ENCODE peak calls at places on chromosomes 11 and 22, in four cellular contexts. One of them, this sample, is unnamed.

GRCh38 chr11:132056689-132057088 is 686.3 kb downstream of the NTM start:
- DNase-seq in fibroblast of mammary gland: peak
- DNase-seq in psoas muscle: no peak
- DNase-seq in AG10803: peak
- DNase-seq in this sample: no peak

GRCh38 chr11:120880791-120881190 is 143.1 kb upstream of the TBCEL start:
- DNase-seq in psoas muscle: no peak
- DNase-seq in fibroblast of mammary gland: peak
- DNase-seq in AG10803: peak
- DNase-seq in this sample: no peak

GRCh38 chr22:26835929-26836528 is 178.6 kb downstream of the MIAT start:
- DNase-seq in AG10803: peak
- DNase-seq in psoas muscle: no peak
- DNase-seq in fibroblast of mammary gland: peak
- DNase-seq in this sample: no peak

GRCh38 chr11:72988796-72989195 is 153.3 kb downstream of the FCHSD2 start:
- DNase-seq in AG10803: no peak
- DNase-seq in psoas muscle: no peak
- DNase-seq in fibroblast of mammary gland: no peak
- DNase-seq in this sample: no peak

GRCh38 chr11:35035894-35036408 is 103.0 kb upstream of the CD44 start:
- DNase-seq in AG10803: peak
- DNase-seq in fibroblast of mammary gland: peak
- DNase-seq in psoas muscle: no peak
- DNase-seq in this sample: peak

GRCh38 chr11:75812542-75813040 is 2.4 kb upstream of the UVRAG start:
- DNase-seq in fibroblast of mammary gland: peak
- DNase-seq in psoas muscle: no peak
- DNase-seq in AG10803: no peak
- DNase-seq in this sample: no peak

GRCh38 chr11:75031224-75031753 is 42.6 kb downstream of the NEU3 start:
- DNase-seq in psoas muscle: no peak
- DNase-seq in fibroblast of mammary gland: peak
- DNase-seq in AG10803: peak
- DNase-seq in this sample: peak

GRCh38 chr11:47216141-47216798 is 1.5 kb downstream of the DDB2 start:
- DNase-seq in AG10803: peak
- DNase-seq in psoas muscle: no peak
- DNase-seq in fibroblast of mammary gland: peak
- DNase-seq in this sample: peak

GRCh38 chr11:26709057-26709456 is 12.8 kb downstream of the SLC5A12 start:
- DNase-seq in fibroblast of mammary gland: no peak
- DNase-seq in psoas muscle: no peak
- DNase-seq in AG10803: no peak
- DNase-seq in this sample: no peak

GRCh38 chr11:119107538-119108150 is 500 bp downstream of the C2CD2L start:
- DNase-seq in fibroblast of mammary gland: no peak
- DNase-seq in AG10803: no peak
- DNase-seq in psoas muscle: no peak
- DNase-seq in this sample: no peak

GRCh38 chr11:122036022-122036421 is 80.0 kb downstream of the BLID start:
- DNase-seq in psoas muscle: no peak
- DNase-seq in AG10803: peak
- DNase-seq in fibroblast of mammary gland: peak
- DNase-seq in this sample: peak

GRCh38 chr11:123253909-123254308 is 58.9 kb upstream of the CLMP start:
- DNase-seq in fibroblast of mammary gland: peak
- DNase-seq in psoas muscle: no peak
- DNase-seq in AG10803: peak
- DNase-seq in this sample: no peak

GRCh38 chr11:67616431-67617242 is 9.9 kb downstream of the NDUFV1 start:
- DNase-seq in fibroblast of mammary gland: no peak
- DNase-seq in psoas muscle: peak
- DNase-seq in AG10803: no peak
- DNase-seq in this sample: no peak

GRCh38 chr11:69495441-69496201 is 14.2 kb downstream of the LINC01488 start:
- DNase-seq in AG10803: no peak
- DNase-seq in fibroblast of mammary gland: no peak
- DNase-seq in psoas muscle: peak
- DNase-seq in this sample: no peak

GRCh38 chr22:40271440-40271839 is 74.9 kb upstream of the ADSL start:
- DNase-seq in psoas muscle: no peak
- DNase-seq in AG10803: no peak
- DNase-seq in fibroblast of mammary gland: no peak
- DNase-seq in this sample: no peak

GRCh38 chr11:73239111-73239521 is 21.0 kb downstream of the P2RY2 start:
- DNase-seq in AG10803: no peak
- DNase-seq in fibroblast of mammary gland: no peak
- DNase-seq in psoas muscle: peak
- DNase-seq in this sample: no peak

GRCh38 chr22:31083923-31084810 is 3.0 kb downstream of the SMTN start:
- DNase-seq in fibroblast of mammary gland: no peak
- DNase-seq in AG10803: no peak
- DNase-seq in psoas muscle: peak
- DNase-seq in this sample: no peak

GRCh38 chr22:43535741-43536140 is 123.9 kb downstream of the MPPED1 start:
- DNase-seq in AG10803: no peak
- DNase-seq in fibroblast of mammary gland: no peak
- DNase-seq in psoas muscle: no peak
- DNase-seq in this sample: no peak

GRCh38 chr11:96000064-96000463 is 76.2 kb upstream of the MTMR2 start:
- DNase-seq in fibroblast of mammary gland: peak
- DNase-seq in AG10803: peak
- DNase-seq in psoas muscle: no peak
- DNase-seq in this sample: no peak

GRCh38 chr11:104148074-104148473 is 15.9 kb downstream of the PDGFD start:
- DNase-seq in fibroblast of mammary gland: peak
- DNase-seq in psoas muscle: no peak
- DNase-seq in AG10803: peak
- DNase-seq in this sample: no peak

GRCh38 chr11:68546555-68546954 is 86.0 kb downstream of the PPP6R3 start:
- DNase-seq in AG10803: peak
- DNase-seq in fibroblast of mammary gland: peak
- DNase-seq in psoas muscle: no peak
- DNase-seq in this sample: no peak

GRCh38 chr22:49705216-49705600 is 122.5 kb downstream of the BRD1 start:
- DNase-seq in psoas muscle: no peak
- DNase-seq in fibroblast of mammary gland: no peak
- DNase-seq in AG10803: no peak
- DNase-seq in this sample: no peak

GRCh38 chr11:126391286-126391954 is 35.9 kb downstream of the ST3GAL4 start:
- DNase-seq in psoas muscle: no peak
- DNase-seq in fibroblast of mammary gland: no peak
- DNase-seq in AG10803: no peak
- DNase-seq in this sample: no peak

DNA sequence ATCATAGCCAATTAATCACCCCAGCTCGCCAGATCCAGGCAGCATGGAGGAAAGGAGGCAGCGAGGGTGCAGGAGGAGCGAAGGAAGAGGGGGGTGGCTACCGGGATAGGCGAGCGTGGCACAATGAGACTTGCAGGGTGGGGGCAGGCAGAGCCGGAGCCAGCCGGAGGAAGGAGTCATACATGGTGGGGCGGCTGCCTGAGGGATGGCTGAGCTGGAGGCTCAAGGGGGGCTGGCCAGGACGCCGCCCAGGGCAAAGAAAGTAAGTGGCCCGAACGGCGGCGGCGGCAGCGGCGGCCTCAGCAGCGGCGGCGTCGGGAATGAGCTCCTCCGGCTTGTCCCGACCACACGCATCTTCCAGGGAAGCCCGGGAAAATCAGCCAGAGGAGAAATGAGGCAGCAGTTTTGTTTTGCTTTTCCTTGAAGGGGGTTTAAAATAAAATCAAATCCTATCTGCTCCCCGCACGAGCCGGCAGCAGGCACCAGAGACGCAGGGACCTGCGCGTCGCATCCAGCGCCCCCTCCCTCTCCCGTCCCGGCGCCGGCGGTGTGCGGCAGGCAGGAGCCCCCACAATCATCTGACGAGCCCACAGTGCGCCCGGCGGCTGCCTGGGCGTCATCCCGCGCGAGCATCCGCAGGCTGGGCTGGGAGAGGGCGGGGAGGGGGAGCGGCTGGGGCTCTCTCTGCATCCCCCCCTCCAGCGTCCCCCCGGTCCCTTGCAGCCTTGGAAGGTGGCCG is 263.6 kb downstream of the CTTN start:
- DNase-seq in psoas muscle: no peak
- DNase-seq in AG10803: peak
- DNase-seq in fibroblast of mammary gland: peak
- DNase-seq in this sample: no peak
- H3K4me3 ChIP-seq in psoas muscle: peak
- H3K4me3 ChIP-seq in AG10803: peak
- H3K4me3 ChIP-seq in fibroblast of mammary gland: peak
- H3K4me3 ChIP-seq in this sample: peak

GRCh38 chr11:125337836-125338235 is 158.2 kb downstream of the FEZ1 start:
- DNase-seq in AG10803: no peak
- DNase-seq in fibroblast of mammary gland: peak
- DNase-seq in psoas muscle: no peak
- DNase-seq in this sample: no peak
- TF ChIP-seq CTCF in AG10803: no peak
- TF ChIP-seq CTCF in fibroblast of mammary gland: no peak
- TF ChIP-seq CTCF in psoas muscle: no peak
- TF ChIP-seq CTCF in this sample: no peak

DNA sequence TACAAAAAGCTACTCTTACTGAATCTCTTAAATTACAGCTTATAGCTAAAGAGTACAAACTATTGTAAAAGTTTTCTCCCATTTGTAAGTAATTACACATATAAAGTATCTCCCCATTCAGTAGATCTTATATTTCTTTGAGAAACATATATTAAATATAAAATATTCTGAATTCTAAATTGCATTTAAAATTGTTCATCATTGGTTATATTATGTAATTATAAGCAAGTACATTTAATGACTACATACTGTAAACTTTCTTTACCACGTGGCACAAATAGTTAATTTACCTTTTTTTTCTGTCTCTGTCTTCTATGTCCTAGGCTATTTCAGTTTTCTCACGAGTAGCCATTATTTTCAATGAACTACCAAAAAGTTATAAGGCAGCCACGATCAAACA is 101.2 kb upstream of the SERPIND1 start:
- DNase-seq in psoas muscle: no peak
- DNase-seq in AG10803: no peak
- DNase-seq in fibroblast of mammary gland: no peak
- DNase-seq in this sample: no peak
- H3K4me3 ChIP-seq in psoas muscle: no peak
- H3K4me3 ChIP-seq in AG10803: no peak
- H3K4me3 ChIP-seq in fibroblast of mammary gland: no peak
- H3K4me3 ChIP-seq in this sample: no peak

DNA sequence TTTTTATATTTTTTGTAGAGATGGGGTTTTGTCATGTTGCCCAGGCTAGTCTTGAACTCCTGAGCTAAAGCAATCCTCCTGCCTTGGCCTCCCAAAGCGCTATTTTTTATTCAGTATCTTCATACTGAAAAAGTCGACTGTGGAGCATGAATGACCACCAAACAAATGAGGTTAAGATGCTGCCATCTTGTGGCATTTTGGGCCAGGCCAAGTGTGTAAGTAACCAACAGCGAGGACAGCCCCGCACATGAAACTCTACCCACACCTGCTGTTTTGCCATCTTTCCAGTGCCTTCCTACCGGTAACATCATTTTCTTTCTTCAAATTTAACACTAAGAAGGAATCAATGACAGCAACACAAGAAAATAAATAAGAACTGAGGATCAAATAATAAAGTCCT is 32.2 kb upstream of the AQP11 start:
- DNase-seq in psoas muscle: no peak
- DNase-seq in AG10803: no peak
- DNase-seq in fibroblast of mammary gland: peak
- DNase-seq in this sample: no peak
- TF ChIP-seq CTCF in psoas muscle: no peak
- TF ChIP-seq CTCF in AG10803: peak
- TF ChIP-seq CTCF in fibroblast of mammary gland: peak
- TF ChIP-seq CTCF in this sample: no peak

DNA sequence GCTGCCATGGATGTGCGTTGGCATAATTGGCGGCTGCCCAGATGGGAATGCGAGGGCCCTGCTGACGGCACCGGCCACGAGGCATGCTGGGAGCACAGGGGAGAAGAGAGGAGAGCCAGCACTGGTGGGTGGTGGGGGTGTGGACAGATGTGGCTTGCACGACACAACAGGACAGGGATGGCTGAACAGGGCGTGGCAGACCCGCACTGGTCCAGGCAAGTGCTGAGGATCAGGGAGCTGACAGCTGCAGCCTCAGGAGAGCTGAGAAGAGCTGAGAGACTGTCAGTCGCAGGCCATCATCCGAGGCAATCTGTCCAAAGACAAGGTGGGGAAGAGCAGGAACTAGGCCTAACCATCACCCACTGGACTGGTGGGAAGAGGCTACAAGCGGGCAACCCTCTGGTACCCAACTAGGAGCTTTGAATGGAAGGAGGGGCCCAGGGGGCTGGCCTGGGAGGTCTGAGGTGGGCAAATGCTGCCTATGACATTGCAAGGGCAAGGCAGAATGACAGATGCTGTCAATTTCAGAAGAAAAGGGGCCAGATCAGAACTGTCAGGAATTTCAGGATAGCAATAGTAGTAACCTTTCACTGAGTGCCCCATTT is 2.4 kb downstream of the GNB1L start:
- DNase-seq in psoas muscle: peak
- DNase-seq in fibroblast of mammary gland: no peak
- DNase-seq in AG10803: no peak
- DNase-seq in this sample: no peak
- H3K4me3 ChIP-seq in psoas muscle: no peak
- H3K4me3 ChIP-seq in fibroblast of mammary gland: no peak
- H3K4me3 ChIP-seq in AG10803: peak
- H3K4me3 ChIP-seq in this sample: no peak

This sample was measured in AG04449.